ENCODE peak calls at places on chromosomes 16 and 17, in eight cellular contexts. One of them, this sample, is unnamed. For H3K36me3, the result is how much of the 10 kb centered on the place peaks cover.

GRCh38 chr16:58459344-58460218 is 40.4 kb upstream of the NDRG4 start:
- DNase-seq in ascending aorta: no peak
- DNase-seq in heart left ventricle: peak
- DNase-seq in sigmoid colon: no peak
- DNase-seq in psoas muscle: no peak
- DNase-seq in cardiac muscle cell: peak
- DNase-seq in small intestine: no peak
- DNase-seq in GM23338: no peak
- DNase-seq in this sample: no peak

GRCh38 chr17:8696456-8696855 is 48.2 kb downstream of the CCDC42 start:
- DNase-seq in ascending aorta: peak
- DNase-seq in heart left ventricle: no peak
- DNase-seq in sigmoid colon: no peak
- DNase-seq in psoas muscle: no peak
- DNase-seq in cardiac muscle cell: peak
- DNase-seq in small intestine: no peak
- DNase-seq in GM23338: peak
- DNase-seq in this sample: peak

GRCh38 chr17:77768475-77768874 is 190.0 kb upstream of the TNRC6C start:
- DNase-seq in ascending aorta: no peak
- DNase-seq in heart left ventricle: no peak
- DNase-seq in sigmoid colon: no peak
- DNase-seq in psoas muscle: no peak
- DNase-seq in cardiac muscle cell: no peak
- DNase-seq in small intestine: no peak
- DNase-seq in GM23338: no peak
- DNase-seq in this sample: no peak

GRCh38 chr16:83856846-83857245 is 42.1 kb upstream of the MLYCD start:
- DNase-seq in ascending aorta: no peak
- DNase-seq in heart left ventricle: no peak
- DNase-seq in sigmoid colon: no peak
- DNase-seq in psoas muscle: no peak
- DNase-seq in cardiac muscle cell: no peak
- DNase-seq in small intestine: no peak
- DNase-seq in GM23338: no peak
- DNase-seq in this sample: no peak

GRCh38 chr17:64009571-64010402 is 10.6 kb downstream of the ICAM2 start:
- DNase-seq in ascending aorta: peak
- DNase-seq in heart left ventricle: no peak
- DNase-seq in sigmoid colon: no peak
- DNase-seq in psoas muscle: no peak
- DNase-seq in cardiac muscle cell: no peak
- DNase-seq in small intestine: no peak
- DNase-seq in GM23338: no peak
- DNase-seq in this sample: no peak

GRCh38 chr17:80777274-80777673 is 214.4 kb upstream of the CHMP6 start:
- DNase-seq in ascending aorta: no peak
- DNase-seq in heart left ventricle: no peak
- DNase-seq in sigmoid colon: no peak
- DNase-seq in psoas muscle: no peak
- DNase-seq in cardiac muscle cell: no peak
- DNase-seq in small intestine: no peak
- DNase-seq in GM23338: peak
- DNase-seq in this sample: peak

GRCh38 chr17:16872351-16872751 is 99.6 kb downstream of the TNFRSF13B start:
- DNase-seq in ascending aorta: no peak
- DNase-seq in heart left ventricle: no peak
- DNase-seq in sigmoid colon: no peak
- DNase-seq in psoas muscle: no peak
- DNase-seq in cardiac muscle cell: peak
- DNase-seq in small intestine: no peak
- DNase-seq in GM23338: no peak
- DNase-seq in this sample: no peak

GRCh38 chr16:10688291-10688690 is 6.4 kb downstream of the TEKT5 start:
- DNase-seq in ascending aorta: no peak
- DNase-seq in heart left ventricle: no peak
- DNase-seq in sigmoid colon: no peak
- DNase-seq in psoas muscle: no peak
- DNase-seq in cardiac muscle cell: no peak
- DNase-seq in small intestine: peak
- DNase-seq in GM23338: no peak
- DNase-seq in this sample: no peak

GRCh38 chr17:32819035-32819434 is 57.9 kb downstream of the MYO1D start:
- DNase-seq in ascending aorta: no peak
- DNase-seq in heart left ventricle: no peak
- DNase-seq in sigmoid colon: no peak
- DNase-seq in psoas muscle: no peak
- DNase-seq in cardiac muscle cell: peak
- DNase-seq in small intestine: no peak
- DNase-seq in GM23338: no peak
- DNase-seq in this sample: no peak

GRCh38 chr17:35214631-35215273 is 20.6 kb upstream of the SLC35G3 start:
- DNase-seq in ascending aorta: no peak
- DNase-seq in heart left ventricle: no peak
- DNase-seq in sigmoid colon: no peak
- DNase-seq in psoas muscle: no peak
- DNase-seq in cardiac muscle cell: no peak
- DNase-seq in small intestine: peak
- DNase-seq in GM23338: no peak
- DNase-seq in this sample: no peak

GRCh38 chr17:20934288-20934687 is 108.5 kb downstream of the USP22 start:
- DNase-seq in ascending aorta: no peak
- DNase-seq in heart left ventricle: no peak
- DNase-seq in sigmoid colon: no peak
- DNase-seq in psoas muscle: no peak
- DNase-seq in cardiac muscle cell: no peak
- DNase-seq in small intestine: no peak
- DNase-seq in GM23338: no peak
- DNase-seq in this sample: no peak

GRCh38 chr17:20925954-20926353 is 116.9 kb downstream of the USP22 start:
- DNase-seq in ascending aorta: no peak
- DNase-seq in heart left ventricle: no peak
- DNase-seq in sigmoid colon: no peak
- DNase-seq in psoas muscle: no peak
- DNase-seq in cardiac muscle cell: no peak
- DNase-seq in small intestine: no peak
- DNase-seq in GM23338: no peak
- DNase-seq in this sample: no peak

GRCh38 chr17:20927586-20927985 is 115.2 kb downstream of the USP22 start:
- DNase-seq in ascending aorta: no peak
- DNase-seq in heart left ventricle: no peak
- DNase-seq in sigmoid colon: no peak
- DNase-seq in psoas muscle: no peak
- DNase-seq in cardiac muscle cell: peak
- DNase-seq in small intestine: no peak
- DNase-seq in GM23338: no peak
- DNase-seq in this sample: no peak

GRCh38 chr17:20926532-20926931 is 116.3 kb downstream of the USP22 start:
- DNase-seq in ascending aorta: no peak
- DNase-seq in heart left ventricle: no peak
- DNase-seq in sigmoid colon: no peak
- DNase-seq in psoas muscle: no peak
- DNase-seq in cardiac muscle cell: peak
- DNase-seq in small intestine: no peak
- DNase-seq in GM23338: no peak
- DNase-seq in this sample: no peak

GRCh38 chr17:20930065-20930760 is 112.6 kb downstream of the USP22 start:
- DNase-seq in ascending aorta: no peak
- DNase-seq in heart left ventricle: no peak
- DNase-seq in sigmoid colon: no peak
- DNase-seq in psoas muscle: no peak
- DNase-seq in cardiac muscle cell: no peak
- DNase-seq in small intestine: no peak
- DNase-seq in GM23338: no peak
- DNase-seq in this sample: no peak
- H3K27ac ChIP-seq in ascending aorta: no peak
- H3K27ac ChIP-seq in heart left ventricle: no peak
- H3K27ac ChIP-seq in sigmoid colon: no peak
- H3K27ac ChIP-seq in psoas muscle: no peak
- H3K27ac ChIP-seq in cardiac muscle cell: no peak
- H3K27ac ChIP-seq in small intestine: no peak
- H3K27ac ChIP-seq in GM23338: no peak
- H3K27ac ChIP-seq in this sample: no peak

GRCh38 chr17:50329716-50330115 is 16.2 kb upstream of the XYLT2 start:
- DNase-seq in ascending aorta: no peak
- DNase-seq in heart left ventricle: no peak
- DNase-seq in sigmoid colon: no peak
- DNase-seq in psoas muscle: no peak
- DNase-seq in cardiac muscle cell: no peak
- DNase-seq in small intestine: no peak
- DNase-seq in GM23338: no peak
- DNase-seq in this sample: no peak
- H3K4me3 ChIP-seq in ascending aorta: no peak
- H3K4me3 ChIP-seq in heart left ventricle: no peak
- H3K4me3 ChIP-seq in sigmoid colon: no peak
- H3K4me3 ChIP-seq in psoas muscle: no peak
- H3K4me3 ChIP-seq in cardiac muscle cell: no peak
- H3K4me3 ChIP-seq in small intestine: no peak
- H3K4me3 ChIP-seq in GM23338: no peak
- H3K4me3 ChIP-seq in this sample: no peak

GRCh38 chr17:65176646-65177409 is 39.7 kb downstream of the RGS9 start:
- DNase-seq in ascending aorta: no peak
- DNase-seq in heart left ventricle: no peak
- DNase-seq in sigmoid colon: no peak
- DNase-seq in psoas muscle: no peak
- DNase-seq in cardiac muscle cell: no peak
- DNase-seq in small intestine: no peak
- DNase-seq in GM23338: no peak
- DNase-seq in this sample: no peak

GRCh38 chr17:65181237-65182061 is 44.3 kb downstream of the RGS9 start:
- DNase-seq in ascending aorta: no peak
- DNase-seq in heart left ventricle: no peak
- DNase-seq in sigmoid colon: no peak
- DNase-seq in psoas muscle: no peak
- DNase-seq in cardiac muscle cell: no peak
- DNase-seq in small intestine: no peak
- DNase-seq in GM23338: no peak
- DNase-seq in this sample: no peak

GRCh38 chr17:65174974-65175373 is 37.8 kb downstream of the RGS9 start:
- DNase-seq in ascending aorta: no peak
- DNase-seq in heart left ventricle: no peak
- DNase-seq in sigmoid colon: no peak
- DNase-seq in psoas muscle: no peak
- DNase-seq in cardiac muscle cell: no peak
- DNase-seq in small intestine: no peak
- DNase-seq in GM23338: no peak
- DNase-seq in this sample: no peak

GRCh38 chr17:65175952-65176351 is 38.8 kb downstream of the RGS9 start:
- DNase-seq in ascending aorta: no peak
- DNase-seq in heart left ventricle: no peak
- DNase-seq in sigmoid colon: no peak
- DNase-seq in psoas muscle: no peak
- DNase-seq in cardiac muscle cell: no peak
- DNase-seq in small intestine: no peak
- DNase-seq in GM23338: no peak
- DNase-seq in this sample: no peak

GRCh38 chr17:65177901-65178300 is 40.7 kb downstream of the RGS9 start:
- DNase-seq in ascending aorta: no peak
- DNase-seq in heart left ventricle: no peak
- DNase-seq in sigmoid colon: no peak
- DNase-seq in psoas muscle: no peak
- DNase-seq in cardiac muscle cell: peak
- DNase-seq in small intestine: no peak
- DNase-seq in GM23338: no peak
- DNase-seq in this sample: no peak
- H3K36me3 ChIP-seq in ascending aorta: under half
- H3K36me3 ChIP-seq in heart left ventricle: under half
- H3K36me3 ChIP-seq in sigmoid colon: under half
- H3K36me3 ChIP-seq in psoas muscle: under half
- H3K36me3 ChIP-seq in cardiac muscle cell: under half
- H3K36me3 ChIP-seq in small intestine: under half
- H3K36me3 ChIP-seq in GM23338: under half
- H3K36me3 ChIP-seq in this sample: under half

GRCh38 chr16:66581246-66581952 is 2.1 kb downstream of the CMTM2 start:
- DNase-seq in ascending aorta: no peak
- DNase-seq in heart left ventricle: no peak
- DNase-seq in sigmoid colon: no peak
- DNase-seq in psoas muscle: no peak
- DNase-seq in cardiac muscle cell: peak
- DNase-seq in small intestine: peak
- DNase-seq in GM23338: no peak
- DNase-seq in this sample: no peak

GRCh38 chr16:66574081-66574480 is 5.2 kb upstream of the CMTM2 start:
- DNase-seq in ascending aorta: no peak
- DNase-seq in heart left ventricle: no peak
- DNase-seq in sigmoid colon: no peak
- DNase-seq in psoas muscle: no peak
- DNase-seq in cardiac muscle cell: peak
- DNase-seq in small intestine: no peak
- DNase-seq in GM23338: no peak
- DNase-seq in this sample: no peak

GRCh38 chr16:66576306-66576705 is 3.0 kb upstream of the CMTM2 start:
- DNase-seq in ascending aorta: no peak
- DNase-seq in heart left ventricle: no peak
- DNase-seq in sigmoid colon: no peak
- DNase-seq in psoas muscle: no peak
- DNase-seq in cardiac muscle cell: no peak
- DNase-seq in small intestine: no peak
- DNase-seq in GM23338: no peak
- DNase-seq in this sample: no peak

GRCh38 chr16:66580605-66581209 is 1.4 kb downstream of the CMTM2 start:
- DNase-seq in ascending aorta: no peak
- DNase-seq in heart left ventricle: no peak
- DNase-seq in sigmoid colon: no peak
- DNase-seq in psoas muscle: no peak
- DNase-seq in cardiac muscle cell: peak
- DNase-seq in small intestine: no peak
- DNase-seq in GM23338: peak
- DNase-seq in this sample: no peak

DNA sequence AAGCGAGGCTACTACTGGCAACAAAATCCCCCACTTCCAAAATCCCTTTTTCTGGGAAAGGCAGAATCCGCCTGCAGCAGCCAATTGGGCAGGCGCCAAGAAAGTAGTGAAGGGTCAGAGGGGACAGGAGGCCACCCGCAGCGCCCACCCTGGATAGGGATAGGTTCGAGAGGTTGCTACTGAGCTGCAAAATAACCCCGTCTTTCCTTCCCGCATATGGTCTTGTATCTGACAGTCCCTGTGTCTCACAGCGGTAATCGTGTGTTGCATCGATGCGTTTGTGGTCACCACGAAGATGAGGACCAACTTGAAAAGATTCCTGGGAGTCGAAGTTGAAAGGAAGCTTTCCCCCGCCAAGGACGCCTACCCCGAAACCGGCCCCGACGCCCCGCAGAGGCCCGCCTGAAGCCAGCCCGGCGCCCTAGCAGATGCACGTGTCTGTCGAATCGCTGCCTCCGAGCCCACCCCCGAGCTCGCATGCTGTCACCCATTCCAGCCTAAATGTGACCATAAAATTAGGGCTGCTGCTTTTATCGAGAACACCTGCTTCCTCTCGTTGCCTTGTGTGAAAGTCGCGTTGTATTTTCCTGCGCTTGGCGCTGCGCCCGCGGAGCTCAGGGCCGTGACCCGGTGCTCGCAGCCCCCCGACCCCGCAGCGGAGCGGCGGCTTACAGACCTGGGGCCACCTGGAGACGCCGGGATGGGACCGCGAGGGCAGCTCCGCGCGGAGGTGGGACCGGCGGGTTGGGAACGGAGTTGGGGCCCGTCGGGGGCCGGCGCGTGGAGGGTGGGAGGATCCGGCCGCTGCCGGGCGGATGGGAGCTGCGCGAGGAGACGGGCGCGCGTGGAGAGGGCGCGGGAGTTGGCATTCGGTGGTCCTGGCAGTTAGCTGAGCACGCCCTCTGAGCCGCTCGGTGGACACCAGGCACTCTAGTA is at the start of gene CMTM2:
- DNase-seq in ascending aorta: no peak
- DNase-seq in heart left ventricle: no peak
- DNase-seq in sigmoid colon: no peak
- DNase-seq in psoas muscle: peak
- DNase-seq in cardiac muscle cell: peak
- DNase-seq in small intestine: no peak
- DNase-seq in GM23338: peak
- DNase-seq in this sample: no peak
- H3K27ac ChIP-seq in ascending aorta: no peak
- H3K27ac ChIP-seq in heart left ventricle: no peak
- H3K27ac ChIP-seq in sigmoid colon: no peak
- H3K27ac ChIP-seq in psoas muscle: no peak
- H3K27ac ChIP-seq in cardiac muscle cell: no peak
- H3K27ac ChIP-seq in small intestine: no peak
- H3K27ac ChIP-seq in GM23338: no peak
- H3K27ac ChIP-seq in this sample: no peak